ENCODE peak calls at places on chromosomes 4 and X, in four cellular contexts. W is WERI-Rb-1, B is IMR-90, Z is endothelial cell of umbilical vein. V is an unnamed sample.

GRCh38 chrX:20527458-20528099 is 260.9 kb upstream of the RPS6KA3 start:
- DNase-seq in Z (peak; percentile 28), W (no peak), B (peak; percentile 38), V (peak; percentile 10)

GRCh38 chrX:48917139-48917980 is 1.5 kb downstream of the PIM2 start:
- DNase-seq in Z (peak; percentile 93), B (peak; percentile 85), W (peak; percentile 88), V (peak; percentile 94)

GRCh38 chr4:7023486-7023885 is 19.7 kb upstream of the TADA2B start:
- DNase-seq in Z (no peak), W (no peak), B (no peak), V (no peak)

GRCh38 chrX:134013092-134013497 is 27.7 kb upstream of the GPC3 start:
- DNase-seq in W (no peak), B (no peak), Z (no peak), V (no peak)

GRCh38 chr4:36348403-36348938 is 67.1 kb downstream of the DTHD1 start:
- DNase-seq in B (no peak), Z (no peak), W (no peak), V (no peak)

GRCh38 chr4:55386073-55386472 is 9.7 kb upstream of the TMEM165 start:
- DNase-seq in B (peak; percentile 50), W (peak; percentile 19), Z (peak; percentile 21), V (peak; percentile 43)

GRCh38 chr4:82909326-82909725 is 8.8 kb downstream of the THAP9 start:
- DNase-seq in W (no peak), B (no peak), Z (no peak), V (no peak)

GRCh38 chr4:4759233-4759632 is 100.2 kb upstream of the MSX1 start:
- DNase-seq in Z (no peak), B (no peak), W (peak; percentile 47), V (no peak)

GRCh38 chrX:150486011-150486410 is 82.4 kb upstream of the MTM1 start:
- DNase-seq in W (peak; percentile 66), Z (peak; percentile 44), B (peak; percentile 59), V (peak; percentile 59)

GRCh38 chr4:675980-676870 is 1.9 kb downstream of the MYL5 start:
- DNase-seq in B (no peak), W (peak; percentile 59), Z (no peak), V (no peak)

GRCh38 chrX:18010251-18010650 is 149.2 kb upstream of the RAI2 start:
- DNase-seq in W (no peak), B (no peak), Z (no peak), V (no peak)

GRCh38 chrX:131734621-131735020 is 190.7 kb downstream of the OR13H1 start:
- DNase-seq in W (no peak), Z (no peak), B (peak; percentile 81), V (no peak)

GRCh38 chr4:113760094-113760851 is 1.3 kb downstream of the CAMK2D start:
- DNase-seq in W (peak; percentile 40), B (peak; percentile 61), Z (peak; percentile 67), V (peak; percentile 43)

GRCh38 chr4:52721968-52722814 is 29.0 kb downstream of the ERVMER34-1 start:
- DNase-seq in W (no peak), Z (peak; percentile 98), B (peak; percentile 97), V (peak; percentile 92)

GRCh38 chrX:102720237-102721168 is at the start of gene GPRASP3:
- DNase-seq in B (peak; percentile 75), W (peak; percentile 77), Z (peak; percentile 81), V (peak; percentile 42)
- H3K4me3 ChIP-seq in B (peak within 1 kb of the TSS; percentile 88), W (peak within 1 kb of the TSS; percentile 55), Z (peak within 1 kb of the TSS; percentile 31), V (no peak within 1 kb of the TSS)

GRCh38 chr4:3229964-3230363 is 19.0 kb upstream of the MSANTD1 start:
- DNase-seq in B (no peak), W (no peak), Z (no peak), V (no peak)
- H3K36me3 ChIP-seq in B (peaks cover 56% of the 10 kb centered on the region), W (peaks cover 86% of the 10 kb centered on the region), Z (no peaks in the 10 kb centered on the region), V (peaks cover 28% of the 10 kb centered on the region)

GRCh38 chr4:93832097-93832496 is 3.5 kb downstream of the ATOH1 start:
- DNase-seq in B (no peak), Z (no peak), W (no peak), V (peak; percentile 46)
- H3K27me3 ChIP-seq in B (peaks cover 61% of the 10 kb centered on the region), Z (peaks cover 83% of the 10 kb centered on the region), W (peaks cover 59% of the 10 kb centered on the region), V (peaks cover 87% of the 10 kb centered on the region)

GRCh38 chr4:73944061-73944875 is 37.6 kb downstream of the PF4 start:
- DNase-seq in Z (peak; percentile 24), W (peak; percentile 55), B (no peak), V (peak; percentile 74)

GRCh38 chr4:73945674-73946449 is 36.0 kb downstream of the PF4 start:
- DNase-seq in Z (no peak), B (no peak), W (no peak), V (no peak)

GRCh38 chr4:73945140-73945539 is 36.7 kb downstream of the PF4 start:
- DNase-seq in B (no peak), Z (no peak), W (peak; percentile 19), V (no peak)

GRCh38 chr4:73947239-73947985 is 34.4 kb downstream of the PF4 start:
- DNase-seq in Z (no peak), W (no peak), B (no peak), V (no peak)

GRCh38 chr4:73943555-73943954 is 38.3 kb downstream of the PF4 start:
- DNase-seq in Z (no peak), W (no peak), B (no peak), V (peak; percentile 60)
- H3K4me3 ChIP-seq in Z (no peak overlapping the region), W (no peak overlapping the region), B (no peak overlapping the region), V (no peak overlapping the region)

GRCh38 chr4:88014506-88014905 is 7.1 kb downstream of the PKD2 start:
- DNase-seq in W (no peak), B (no peak), Z (no peak), V (no peak)
- H3K36me3 ChIP-seq in W (peaks cover 6% of the 10 kb centered on the region), B (no peaks in the 10 kb centered on the region), Z (no peaks in the 10 kb centered on the region), V (no peaks in the 10 kb centered on the region)

GRCh38 chr4:133385161-133385954 is 236.3 kb downstream of the PCDH10 start:
- DNase-seq in Z (no peak), B (no peak), W (no peak), V (peak; percentile 26)
- H3K27me3 ChIP-seq in Z (no peaks in the 10 kb centered on the region), B (no peaks in the 10 kb centered on the region), W (no peaks in the 10 kb centered on the region), V (no peaks in the 10 kb centered on the region)

GRCh38 chr4:158644341-158644740 is 27.3 kb downstream of the C4orf46 start:
- DNase-seq in B (no peak), Z (no peak), W (no peak), V (no peak)

GRCh38 chr4:158649111-158649680 is 22.5 kb downstream of the C4orf46 start:
- DNase-seq in Z (no peak), B (no peak), W (no peak), V (no peak)

DNA sequence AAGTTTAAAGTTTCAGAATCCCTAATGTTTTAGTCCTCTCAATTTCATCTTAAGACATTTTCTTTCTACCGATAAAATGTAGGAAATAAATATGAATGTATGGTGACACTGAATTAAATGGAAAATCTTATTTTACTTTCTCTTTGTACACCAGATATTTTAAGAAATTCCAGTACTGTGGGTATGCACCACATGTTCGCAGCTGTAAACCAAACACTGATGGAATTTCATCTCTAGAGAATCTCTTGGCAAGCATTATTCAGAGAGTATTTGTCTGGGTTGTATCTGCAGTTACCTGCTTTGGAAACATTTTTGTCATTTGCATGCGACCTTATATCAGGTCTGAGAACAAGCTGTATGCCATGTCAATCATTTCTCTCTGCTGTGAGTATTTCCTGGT is 26.9 kb downstream of the C4orf46 start:
- DNase-seq in W (no peak), B (no peak), Z (no peak), V (no peak)
- H3K4me3 ChIP-seq in W (no peak overlapping the region), B (no peak overlapping the region), Z (no peak overlapping the region), V (no peak overlapping the region)

GRCh38 chrX:13716455-13716854 is 18.0 kb downstream of the TRAPPC2 start:
- DNase-seq in B (no peak), W (no peak), Z (no peak), V (no peak)
- H3K36me3 ChIP-seq in B (peaks cover 26% of the 10 kb centered on the region), W (peaks cover 53% of the 10 kb centered on the region), Z (peaks cover 4% of the 10 kb centered on the region), V (peaks cover 5% of the 10 kb centered on the region)

GRCh38 chr4:3702084-3702521 is 64.1 kb upstream of the ADRA2C start:
- DNase-seq in B (no peak), Z (no peak), W (no peak), V (no peak)
- H3K27me3 ChIP-seq in B (peaks cover 49% of the 10 kb centered on the region), Z (no peaks in the 10 kb centered on the region), W (no peaks in the 10 kb centered on the region), V (no peaks in the 10 kb centered on the region)